ENCODE peak calls at places on chromosomes 16 and 17, in six cellular contexts. A is ACHN, O is NCI-H1092 treated with DMSO at 0.1 percent for 48 hours, W is sciatic nerve, L is mesenchymal stem cell, G is uterus. F is an unnamed sample.

GRCh38 chr17:17783825-17784598 is 52.8 kb downstream of the SREBF1 start:
- DNase-seq in A (no peak), L (peak), W (peak), G (peak), O (peak), F (no peak)

GRCh38 chr17:81249233-81250040 is 10.3 kb downstream of the NDUFAF8 start:
- DNase-seq in L (peak), A (peak), W (no peak), O (no peak), G (no peak), F (no peak)

GRCh38 chr16:84616515-84616914 is 1.4 kb downstream of the COTL1 start:
- DNase-seq in W (no peak), G (no peak), O (peak), L (peak), A (peak), F (no peak)

GRCh38 chr17:79738643-79739042 is 7.9 kb downstream of the ENPP7 start:
- DNase-seq in A (no peak), W (no peak), G (no peak), O (no peak), L (no peak), F (no peak)

GRCh38 chr16:19114359-19115147 is 789 bp downstream of the ITPRIPL2 start:
- DNase-seq in W (peak), A (peak), O (peak), L (peak), G (peak), F (peak)

GRCh38 chr17:56110463-56111138 is 42.7 kb upstream of the ANKFN1 start:
- DNase-seq in W (no peak), G (no peak), O (no peak), A (no peak), L (no peak), F (peak)

GRCh38 chr16:81521141-81521626 is 76.6 kb downstream of the CMIP start:
- DNase-seq in W (no peak), A (no peak), G (no peak), O (no peak), L (no peak), F (peak)

GRCh38 chr16:73095885-73096341 is 48.0 kb upstream of the ZFHX3 start:
- DNase-seq in W (no peak), L (no peak), G (no peak), A (no peak), O (peak), F (no peak)

GRCh38 chr17:73595068-73595865 is 49.0 kb downstream of the SDK2 start:
- DNase-seq in W (no peak), A (peak), L (peak), O (peak), G (no peak), F (peak)

GRCh38 chr17:68257924-68258323 is 10.1 kb downstream of the AMZ2 start:
- DNase-seq in O (no peak), W (no peak), A (no peak), G (no peak), L (no peak), F (no peak)

GRCh38 chr16:83100679-83101078 is 473.9 kb downstream of the CDH13 start:
- DNase-seq in L (no peak), O (no peak), G (no peak), W (no peak), A (no peak), F (no peak)

GRCh38 chr17:41868568-41868967 is 3.3 kb upstream of the KLHL11 start:
- DNase-seq in A (no peak), W (no peak), G (no peak), L (no peak), O (no peak), F (no peak)

GRCh38 chr17:74326506-74326905 is 480 bp downstream of the KIF19 start:
- DNase-seq in A (no peak), W (no peak), L (no peak), O (no peak), G (no peak), F (no peak)

GRCh38 chr16:66512589-66513404 is 37.1 kb downstream of the TK2 start:
- DNase-seq in O (no peak), L (peak), A (peak), W (peak), G (no peak), F (no peak)

GRCh38 chr17:82439194-82439828 is 11.2 kb downstream of the CYBC1 start:
- DNase-seq in W (no peak), G (no peak), L (no peak), A (no peak), O (no peak), F (peak)

GRCh38 chr17:49880291-49881053 is 32.6 kb upstream of the TAC4 start:
- DNase-seq in O (peak), L (peak), G (peak), A (peak), W (peak), F (peak)

GRCh38 chr16:57795431-57795878 is 6.8 kb downstream of the KIFC3 start:
- DNase-seq in O (peak), W (no peak), L (peak), G (no peak), A (peak), F (no peak)

GRCh38 chr17:78399693-78400144 is 21.3 kb downstream of the PGS1 start:
- DNase-seq in G (no peak), A (no peak), L (no peak), O (no peak), W (no peak), F (no peak)

GRCh38 chr16:87127061-87127765 is 190.0 kb downstream of the C16orf95 start:
- DNase-seq in A (no peak), L (peak), G (no peak), W (peak), O (no peak), F (no peak)

GRCh38 chr17:81254955-81255717 is 16.0 kb downstream of the NDUFAF8 start:
- DNase-seq in G (peak), A (peak), O (peak), W (peak), L (peak), F (peak)

GRCh38 chr17:56710986-56711385 is 117.5 kb downstream of the NOG start:
- DNase-seq in O (no peak), G (no peak), W (no peak), A (no peak), L (no peak), F (no peak)

GRCh38 chr16:10314811-10315210 is 71.0 kb upstream of the ATF7IP2 start:
- DNase-seq in G (no peak), O (no peak), A (peak), W (no peak), L (no peak), F (no peak)

GRCh38 chr16:83989300-83989699 is 21.3 kb downstream of the NECAB2 start:
- DNase-seq in O (peak), L (no peak), G (no peak), W (no peak), A (no peak), F (no peak)

GRCh38 chr17:76598004-76598439 is 12.4 kb upstream of the ST6GALNAC2 start:
- DNase-seq in O (peak), G (no peak), L (no peak), W (no peak), A (no peak), F (no peak)

GRCh38 chr17:77076046-77076882 is 64.5 kb upstream of the SEC14L1 start:
- DNase-seq in G (no peak), O (peak), W (no peak), L (peak), A (no peak), F (no peak)

GRCh38 chr16:654034-654433 is 4.9 kb downstream of the WDR90 start:
- DNase-seq in O (no peak), L (no peak), W (no peak), A (no peak), G (no peak), F (no peak)

F was measured in upper lobe of right lung.